ENCODE peak calls at places on chromosome 6, in four cellular contexts. Q is foreskin melanocyte, I is HCEC 1CT, O is HFF-Myc. Z is an unnamed sample.

GRCh38 chr6:95203153-95203754 is 374.1 kb upstream of the MANEA start:
- DNase-seq in O (no peak), Q (peak; percentile 20), I (peak; percentile 60), Z (peak; percentile 1)

GRCh38 chr6:32692019-32692418 is 25.6 kb upstream of the HLA-DQB1 start:
- DNase-seq in Q (no peak), O (no peak), I (no peak), Z (no peak)

GRCh38 chr6:7270320-7271204 is 42.4 kb downstream of the SSR1 start:
- DNase-seq in I (no peak), O (no peak), Q (no peak), Z (no peak)

GRCh38 chr6:16766043-16766521 is 4.8 kb upstream of the ATXN1 start:
- DNase-seq in Q (no peak), O (peak; percentile 98), I (peak; percentile 86), Z (peak; percentile 56)

GRCh38 chr6:118354641-118355040 is 193.5 kb upstream of the PLN start:
- DNase-seq in Q (no peak), O (no peak), I (no peak), Z (no peak)

GRCh38 chr6:73131706-73132105 is 93.6 kb downstream of the KHDC1L start:
- DNase-seq in O (no peak), Q (no peak), I (peak; percentile 35), Z (no peak)

GRCh38 chr6:167090171-167090570 is 32.7 kb upstream of the CCR6 start:
- DNase-seq in I (no peak), Q (no peak), O (no peak), Z (no peak)

GRCh38 chr6:133339543-133340384 is 98.6 kb downstream of the EYA4 start:
- DNase-seq in Q (no peak), O (no peak), I (no peak), Z (no peak)

GRCh38 chr6:41970436-41970846 is 28.8 kb upstream of the CCND3 start:
- DNase-seq in O (no peak), I (peak; percentile 85), Q (peak; percentile 64), Z (peak; percentile 33)

GRCh38 chr6:14117158-14118090 is at the start of gene CD83:
- DNase-seq in I (peak; percentile 13), Q (peak; percentile 40), O (no peak), Z (peak; percentile 97)

GRCh38 chr6:113434641-113435040 is 422.5 kb upstream of the MARCKS start:
- DNase-seq in Q (no peak), O (no peak), I (no peak), Z (no peak)

GRCh38 chr6:4774715-4775590 is 1.3 kb upstream of the CDYL start:
- DNase-seq in I (no peak), O (no peak), Q (no peak), Z (no peak)

GRCh38 chr6:88013015-88013414 is 34.6 kb upstream of the SPACA1 start:
- DNase-seq in O (no peak), I (no peak), Q (no peak), Z (no peak)

GRCh38 chr6:69789573-69789972 is 7.2 kb downstream of the LMBRD1 start:
- DNase-seq in Q (no peak), O (no peak), I (no peak), Z (no peak)

GRCh38 chr6:129683606-129684322 is 26.2 kb downstream of the ARHGAP18 start:
- DNase-seq in O (peak; percentile 95), Q (peak; percentile 95), I (peak; percentile 100), Z (peak; percentile 89)

GRCh38 chr6:140586426-140587061 is 1212.1 kb upstream of the CITED2 start:
- DNase-seq in I (no peak), Q (no peak), O (no peak), Z (no peak)

GRCh38 chr6:21748343-21749063 is 155.0 kb downstream of the SOX4 start:
- DNase-seq in I (peak; percentile 64), O (no peak), Q (no peak), Z (no peak)

GRCh38 chr6:87093199-87093598 is 1.7 kb downstream of the CGA start:
- DNase-seq in O (no peak), I (no peak), Q (no peak), Z (no peak)

GRCh38 chr6:105609375-105609991 is 206.6 kb upstream of the PREP start:
- DNase-seq in O (no peak), I (peak; percentile 43), Q (peak; percentile 72), Z (peak; percentile 43)

GRCh38 chr6:139150915-139151314 is 16.0 kb downstream of the HECA start:
- DNase-seq in O (no peak), Q (peak; percentile 40), I (no peak), Z (no peak)

GRCh38 chr6:143119260-143119659 is 58.6 kb downstream of the AIG1 start:
- DNase-seq in O (no peak), I (no peak), Q (no peak), Z (no peak)

GRCh38 chr6:159066479-159066878 is 21.7 kb upstream of the TAGAP start:
- DNase-seq in I (no peak), O (no peak), Q (no peak), Z (no peak)

GRCh38 chr6:31272431-31272830 is 539 bp upstream of the HLA-C start:
- DNase-seq in I (peak; percentile 1), O (no peak), Q (no peak), Z (no peak)

GRCh38 chr6:85756982-85757381 is 114.3 kb upstream of the SYNCRIP start:
- DNase-seq in O (peak; percentile 2), Q (peak; percentile 7), I (peak; percentile 22), Z (peak; percentile 28)

Z was measured in AG08396.